ENCODE peak calls at places on chromosomes 6 and 20, in eight cellular contexts. One of them, this sample, is unnamed.

GRCh38 chr6:142459267-142459666 is 157.5 kb downstream of the ADGRG6 start:
- DNase-seq in lung: no peak
- DNase-seq in astrocyte of the spinal cord: peak; percentile 52
- DNase-seq in CD8-positive, alpha-beta T cell: no peak
- DNase-seq in brain microvascular endothelial cell: no peak
- DNase-seq in GM12865: no peak
- DNase-seq in uterus: no peak
- DNase-seq in astrocyte of the cerebellum: no peak
- DNase-seq in this sample: no peak

GRCh38 chr6:80639243-80639642 is 532.8 kb downstream of the BCKDHB start:
- DNase-seq in CD8-positive, alpha-beta T cell: no peak
- DNase-seq in astrocyte of the cerebellum: peak; percentile 39
- DNase-seq in brain microvascular endothelial cell: no peak
- DNase-seq in uterus: no peak
- DNase-seq in astrocyte of the spinal cord: peak; percentile 76
- DNase-seq in GM12865: no peak
- DNase-seq in lung: no peak
- DNase-seq in this sample: no peak

GRCh38 chr6:153670403-153671026 is 368.5 kb upstream of the OPRM1 start:
- DNase-seq in brain microvascular endothelial cell: no peak
- DNase-seq in astrocyte of the cerebellum: no peak
- DNase-seq in GM12865: no peak
- DNase-seq in uterus: no peak
- DNase-seq in astrocyte of the spinal cord: no peak
- DNase-seq in CD8-positive, alpha-beta T cell: no peak
- DNase-seq in lung: no peak
- DNase-seq in this sample: no peak

GRCh38 chr6:129981598-129981997 is 36.8 kb upstream of the L3MBTL3 start:
- DNase-seq in astrocyte of the spinal cord: peak; percentile 3
- DNase-seq in GM12865: peak; percentile 12
- DNase-seq in brain microvascular endothelial cell: no peak
- DNase-seq in CD8-positive, alpha-beta T cell: no peak
- DNase-seq in lung: no peak
- DNase-seq in uterus: no peak
- DNase-seq in astrocyte of the cerebellum: no peak
- DNase-seq in this sample: no peak

GRCh38 chr6:2245954-2246863 is 804 bp upstream of the GMDS start:
- DNase-seq in GM12865: peak; percentile 69
- DNase-seq in lung: peak; percentile 82
- DNase-seq in astrocyte of the spinal cord: peak; percentile 41
- DNase-seq in astrocyte of the cerebellum: no peak
- DNase-seq in brain microvascular endothelial cell: peak; percentile 8
- DNase-seq in uterus: peak; percentile 44
- DNase-seq in CD8-positive, alpha-beta T cell: no peak
- DNase-seq in this sample: peak; percentile 60

GRCh38 chr6:90131614-90132423 is 164.8 kb downstream of the BACH2 start:
- DNase-seq in brain microvascular endothelial cell: no peak
- DNase-seq in astrocyte of the spinal cord: peak; percentile 82
- DNase-seq in lung: no peak
- DNase-seq in astrocyte of the cerebellum: peak; percentile 97
- DNase-seq in CD8-positive, alpha-beta T cell: no peak
- DNase-seq in uterus: peak; percentile 63
- DNase-seq in GM12865: no peak
- DNase-seq in this sample: no peak

GRCh38 chr20:8385247-8385646 is 253.2 kb downstream of the PLCB1 start:
- DNase-seq in lung: no peak
- DNase-seq in astrocyte of the spinal cord: peak; percentile 64
- DNase-seq in GM12865: peak; percentile 10
- DNase-seq in CD8-positive, alpha-beta T cell: no peak
- DNase-seq in astrocyte of the cerebellum: no peak
- DNase-seq in brain microvascular endothelial cell: peak; percentile 73
- DNase-seq in uterus: no peak
- DNase-seq in this sample: no peak

GRCh38 chr6:64589961-64590360 is 954.4 kb downstream of the PHF3 start:
- DNase-seq in lung: no peak
- DNase-seq in astrocyte of the spinal cord: no peak
- DNase-seq in astrocyte of the cerebellum: no peak
- DNase-seq in CD8-positive, alpha-beta T cell: no peak
- DNase-seq in GM12865: peak; percentile 2
- DNase-seq in uterus: no peak
- DNase-seq in brain microvascular endothelial cell: no peak
- DNase-seq in this sample: no peak

GRCh38 chr6:65638047-65638831 is 68.8 kb downstream of the EYS start:
- DNase-seq in astrocyte of the spinal cord: no peak
- DNase-seq in astrocyte of the cerebellum: no peak
- DNase-seq in CD8-positive, alpha-beta T cell: no peak
- DNase-seq in uterus: no peak
- DNase-seq in lung: no peak
- DNase-seq in GM12865: peak; percentile 6
- DNase-seq in brain microvascular endothelial cell: no peak
- DNase-seq in this sample: no peak

GRCh38 chr20:14284443-14284842 is 53.0 kb downstream of the FLRT3 start:
- DNase-seq in brain microvascular endothelial cell: no peak
- DNase-seq in GM12865: no peak
- DNase-seq in lung: no peak
- DNase-seq in astrocyte of the cerebellum: no peak
- DNase-seq in CD8-positive, alpha-beta T cell: no peak
- DNase-seq in astrocyte of the spinal cord: no peak
- DNase-seq in uterus: no peak
- DNase-seq in this sample: no peak

GRCh38 chr6:46491789-46492547 is 719 bp upstream of the RCAN2 start:
- DNase-seq in uterus: peak; percentile 50
- DNase-seq in astrocyte of the spinal cord: no peak
- DNase-seq in lung: no peak
- DNase-seq in CD8-positive, alpha-beta T cell: no peak
- DNase-seq in astrocyte of the cerebellum: no peak
- DNase-seq in GM12865: no peak
- DNase-seq in brain microvascular endothelial cell: no peak
- DNase-seq in this sample: no peak

GRCh38 chr6:71482742-71483141 is 194.1 kb downstream of the OGFRL1 start:
- DNase-seq in brain microvascular endothelial cell: no peak
- DNase-seq in astrocyte of the cerebellum: no peak
- DNase-seq in uterus: no peak
- DNase-seq in GM12865: peak; percentile 11
- DNase-seq in CD8-positive, alpha-beta T cell: no peak
- DNase-seq in lung: no peak
- DNase-seq in astrocyte of the spinal cord: peak; percentile 37
- DNase-seq in this sample: no peak

GRCh38 chr20:3223937-3224680 is 14.8 kb downstream of the ITPA start:
- DNase-seq in astrocyte of the spinal cord: no peak
- DNase-seq in lung: no peak
- DNase-seq in CD8-positive, alpha-beta T cell: no peak
- DNase-seq in GM12865: no peak
- DNase-seq in brain microvascular endothelial cell: no peak
- DNase-seq in astrocyte of the cerebellum: no peak
- DNase-seq in uterus: no peak
- DNase-seq in this sample: no peak

GRCh38 chr6:141675957-141676356 is 456.8 kb upstream of the GJE1 start:
- DNase-seq in brain microvascular endothelial cell: no peak
- DNase-seq in astrocyte of the cerebellum: no peak
- DNase-seq in uterus: no peak
- DNase-seq in astrocyte of the spinal cord: peak; percentile 29
- DNase-seq in lung: no peak
- DNase-seq in CD8-positive, alpha-beta T cell: no peak
- DNase-seq in GM12865: no peak
- DNase-seq in this sample: no peak

GRCh38 chr20:52060794-52061714 is 130.5 kb downstream of the ZFP64 start:
- DNase-seq in CD8-positive, alpha-beta T cell: no peak
- DNase-seq in uterus: no peak
- DNase-seq in GM12865: no peak
- DNase-seq in astrocyte of the cerebellum: no peak
- DNase-seq in astrocyte of the spinal cord: peak; percentile 26
- DNase-seq in lung: no peak
- DNase-seq in brain microvascular endothelial cell: peak; percentile 13
- DNase-seq in this sample: no peak

GRCh38 chr6:33407132-33407718 is 3.6 kb upstream of the PHF1 start:
- DNase-seq in lung: no peak
- DNase-seq in astrocyte of the cerebellum: peak; percentile 43
- DNase-seq in CD8-positive, alpha-beta T cell: no peak
- DNase-seq in uterus: no peak
- DNase-seq in astrocyte of the spinal cord: peak; percentile 56
- DNase-seq in brain microvascular endothelial cell: no peak
- DNase-seq in GM12865: no peak
- DNase-seq in this sample: no peak

GRCh38 chr20:54184920-54185626 is 11.3 kb upstream of the CYP24A1 start:
- DNase-seq in astrocyte of the cerebellum: no peak
- DNase-seq in brain microvascular endothelial cell: no peak
- DNase-seq in CD8-positive, alpha-beta T cell: no peak
- DNase-seq in lung: no peak
- DNase-seq in uterus: no peak
- DNase-seq in astrocyte of the spinal cord: no peak
- DNase-seq in GM12865: no peak
- DNase-seq in this sample: no peak

GRCh38 chr6:43769526-43770416 is at the start of gene VEGFA:
- DNase-seq in lung: peak; percentile 89
- DNase-seq in CD8-positive, alpha-beta T cell: peak; percentile 72
- DNase-seq in uterus: peak; percentile 91
- DNase-seq in brain microvascular endothelial cell: peak; percentile 59
- DNase-seq in astrocyte of the cerebellum: peak; percentile 70
- DNase-seq in GM12865: peak; percentile 92
- DNase-seq in astrocyte of the spinal cord: peak; percentile 89
- DNase-seq in this sample: peak; percentile 71

GRCh38 chr6:43768983-43769525 is 957 bp upstream of the VEGFA start:
- DNase-seq in astrocyte of the cerebellum: peak; percentile 38
- DNase-seq in astrocyte of the spinal cord: peak; percentile 77
- DNase-seq in CD8-positive, alpha-beta T cell: no peak
- DNase-seq in lung: peak; percentile 51
- DNase-seq in uterus: peak; percentile 90
- DNase-seq in GM12865: no peak
- DNase-seq in brain microvascular endothelial cell: peak; percentile 27
- DNase-seq in this sample: no peak

GRCh38 chr6:43771210-43771857 is 1.3 kb downstream of the VEGFA start:
- DNase-seq in astrocyte of the cerebellum: no peak
- DNase-seq in astrocyte of the spinal cord: peak; percentile 51
- DNase-seq in lung: peak; percentile 72
- DNase-seq in GM12865: peak; percentile 77
- DNase-seq in CD8-positive, alpha-beta T cell: peak; percentile 25
- DNase-seq in brain microvascular endothelial cell: peak; percentile 43
- DNase-seq in uterus: peak; percentile 64
- DNase-seq in this sample: no peak

GRCh38 chr6:43771858-43772570 is 2.0 kb downstream of the VEGFA start:
- DNase-seq in brain microvascular endothelial cell: peak; percentile 29
- DNase-seq in GM12865: peak; percentile 80
- DNase-seq in astrocyte of the spinal cord: peak; percentile 42
- DNase-seq in astrocyte of the cerebellum: no peak
- DNase-seq in lung: peak; percentile 70
- DNase-seq in CD8-positive, alpha-beta T cell: no peak
- DNase-seq in uterus: peak; percentile 70
- DNase-seq in this sample: no peak

DNA sequence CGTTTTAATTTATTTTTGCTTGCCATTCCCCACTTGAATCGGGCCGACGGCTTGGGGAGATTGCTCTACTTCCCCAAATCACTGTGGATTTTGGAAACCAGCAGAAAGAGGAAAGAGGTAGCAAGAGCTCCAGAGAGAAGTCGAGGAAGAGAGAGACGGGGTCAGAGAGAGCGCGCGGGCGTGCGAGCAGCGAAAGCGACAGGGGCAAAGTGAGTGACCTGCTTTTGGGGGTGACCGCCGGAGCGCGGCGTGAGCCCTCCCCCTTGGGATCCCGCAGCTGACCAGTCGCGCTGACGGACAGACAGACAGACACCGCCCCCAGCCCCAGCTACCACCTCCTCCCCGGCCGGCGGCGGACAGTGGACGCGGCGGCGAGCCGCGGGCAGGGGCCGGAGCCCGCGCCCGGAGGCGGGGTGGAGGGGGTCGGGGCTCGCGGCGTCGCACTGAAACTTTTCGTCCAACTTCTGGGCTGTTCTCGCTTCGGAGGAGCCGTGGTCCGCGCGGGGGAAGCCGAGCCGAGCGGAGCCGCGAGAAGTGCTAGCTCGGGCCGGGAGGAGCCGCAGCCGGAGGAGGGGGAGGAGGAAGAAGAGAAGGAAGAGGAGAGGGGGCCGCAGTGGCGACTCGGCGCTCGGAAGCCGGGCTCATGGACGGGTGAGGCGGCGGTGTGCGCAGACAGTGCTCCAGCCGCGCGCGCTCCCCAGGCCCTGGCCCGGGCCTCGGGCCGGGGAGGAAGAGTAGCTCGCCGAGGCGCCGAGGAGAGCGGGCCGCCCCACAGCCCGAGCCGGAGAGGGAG is 602 bp downstream of the VEGFA start:
- DNase-seq in CD8-positive, alpha-beta T cell: no peak
- DNase-seq in lung: peak; percentile 75
- DNase-seq in brain microvascular endothelial cell: peak; percentile 65
- DNase-seq in uterus: peak; percentile 57
- DNase-seq in astrocyte of the spinal cord: peak; percentile 63
- DNase-seq in GM12865: peak; percentile 58
- DNase-seq in astrocyte of the cerebellum: no peak
- DNase-seq in this sample: no peak
- H3K4me3 ChIP-seq in CD8-positive, alpha-beta T cell: peak overlapping the region; percentile 88
- H3K4me3 ChIP-seq in lung: peak overlapping the region; percentile 86
- H3K4me3 ChIP-seq in brain microvascular endothelial cell: peak overlapping the region; percentile 97
- H3K4me3 ChIP-seq in uterus: peak overlapping the region; percentile 74
- H3K4me3 ChIP-seq in astrocyte of the spinal cord: peak overlapping the region; percentile 73
- H3K4me3 ChIP-seq in GM12865: peak overlapping the region; percentile 88
- H3K4me3 ChIP-seq in astrocyte of the cerebellum: peak overlapping the region; percentile 87
- H3K4me3 ChIP-seq in this sample: peak overlapping the region; percentile 88

DNA sequence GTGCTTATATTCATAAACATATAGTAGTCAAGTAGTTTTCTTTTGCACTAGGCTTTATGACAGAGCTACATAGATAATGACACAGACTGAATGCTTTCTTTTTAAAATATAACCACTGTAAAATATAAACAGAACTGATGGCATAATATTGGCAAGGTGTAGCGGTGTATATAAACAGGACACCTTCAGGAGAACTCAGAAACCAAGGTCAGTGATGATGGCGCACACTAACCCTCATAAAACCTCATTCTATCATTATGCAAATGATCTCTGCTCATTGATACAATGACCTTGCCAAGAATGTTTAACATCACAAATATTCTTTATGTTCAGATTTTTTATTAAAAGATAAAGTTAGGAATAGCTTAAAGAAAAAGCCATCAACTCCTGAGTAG is 48.5 kb upstream of the DST start:
- DNase-seq in GM12865: no peak
- DNase-seq in astrocyte of the cerebellum: no peak
- DNase-seq in astrocyte of the spinal cord: no peak
- DNase-seq in uterus: no peak
- DNase-seq in lung: no peak
- DNase-seq in CD8-positive, alpha-beta T cell: no peak
- DNase-seq in brain microvascular endothelial cell: no peak
- DNase-seq in this sample: no peak
- H3K4me3 ChIP-seq in GM12865: no peak overlapping the region
- H3K4me3 ChIP-seq in astrocyte of the cerebellum: no peak overlapping the region
- H3K4me3 ChIP-seq in astrocyte of the spinal cord: peak overlapping the region; percentile 2
- H3K4me3 ChIP-seq in uterus: no peak overlapping the region
- H3K4me3 ChIP-seq in lung: no peak overlapping the region
- H3K4me3 ChIP-seq in CD8-positive, alpha-beta T cell: no peak overlapping the region
- H3K4me3 ChIP-seq in brain microvascular endothelial cell: peak overlapping the region; percentile 6
- H3K4me3 ChIP-seq in this sample: no peak overlapping the region

GRCh38 chr6:10416863-10417641 is 2.2 kb upstream of the TFAP2A start:
- DNase-seq in CD8-positive, alpha-beta T cell: no peak
- DNase-seq in uterus: no peak
- DNase-seq in lung: no peak
- DNase-seq in astrocyte of the cerebellum: no peak
- DNase-seq in GM12865: peak; percentile 39
- DNase-seq in astrocyte of the spinal cord: no peak
- DNase-seq in brain microvascular endothelial cell: no peak
- DNase-seq in this sample: no peak
- H3K4me3 ChIP-seq in CD8-positive, alpha-beta T cell: no peak overlapping the region
- H3K4me3 ChIP-seq in uterus: no peak overlapping the region
- H3K4me3 ChIP-seq in lung: no peak overlapping the region
- H3K4me3 ChIP-seq in astrocyte of the cerebellum: no peak overlapping the region
- H3K4me3 ChIP-seq in GM12865: peak overlapping the region; percentile 50
- H3K4me3 ChIP-seq in astrocyte of the spinal cord: no peak overlapping the region
- H3K4me3 ChIP-seq in brain microvascular endothelial cell: no peak overlapping the region
- H3K4me3 ChIP-seq in this sample: peak overlapping the region; percentile 23

GRCh38 chr20:43559147-43559477 is 285 bp downstream of the SGK2 start:
- DNase-seq in brain microvascular endothelial cell: no peak
- DNase-seq in astrocyte of the cerebellum: no peak
- DNase-seq in GM12865: no peak
- DNase-seq in astrocyte of the spinal cord: no peak
- DNase-seq in lung: no peak
- DNase-seq in CD8-positive, alpha-beta T cell: no peak
- DNase-seq in uterus: no peak
- DNase-seq in this sample: no peak
- H3K4me3 ChIP-seq in brain microvascular endothelial cell: no peak overlapping the region
- H3K4me3 ChIP-seq in astrocyte of the cerebellum: no peak overlapping the region
- H3K4me3 ChIP-seq in GM12865: no peak overlapping the region
- H3K4me3 ChIP-seq in astrocyte of the spinal cord: no peak overlapping the region
- H3K4me3 ChIP-seq in lung: no peak overlapping the region
- H3K4me3 ChIP-seq in CD8-positive, alpha-beta T cell: no peak overlapping the region
- H3K4me3 ChIP-seq in uterus: no peak overlapping the region
- H3K4me3 ChIP-seq in this sample: peak overlapping the region; percentile 8

This sample was measured in kidney epithelial cell.